ENCODE peak calls at places on chromosomes 6 and 20, in nine cellular contexts. N, V, Z, R, M, K, F, W and G are unnamed samples.

GRCh38 chr20:18585134-18585533 is 2.7 kb upstream of the DTD1 start:
- DNase-seq in W (no peak), M (no peak), V (no peak), R (peak), N (no peak), F (no peak), Z (no peak), K (no peak), G (no peak)

GRCh38 chr6:17472653-17473183 is 79.3 kb downstream of the CAP2 start:
- DNase-seq in F (no peak), R (peak), M (no peak), W (no peak), V (no peak), N (no peak), K (no peak), Z (no peak), G (no peak)

GRCh38 chr6:167733740-167734661 is 92.7 kb upstream of the AFDN start:
- DNase-seq in F (peak), Z (no peak), W (no peak), V (peak), M (no peak), N (no peak), K (no peak), R (peak), G (no peak)

GRCh38 chr6:26020291-26020982 is 57.8 kb downstream of the TRIM38 start:
- DNase-seq in Z (no peak), V (peak), W (peak), M (peak), K (peak), F (peak), R (peak), N (peak), G (peak)

GRCh38 chr20:36062799-36063198 is 91.7 kb upstream of the EPB41L1 start:
- DNase-seq in F (no peak), N (no peak), K (no peak), R (no peak), M (no peak), Z (no peak), V (no peak), W (no peak), G (no peak)

GRCh38 chr6:104572901-104573300 is 286.8 kb downstream of the HACE1 start:
- DNase-seq in N (no peak), F (no peak), W (no peak), M (no peak), V (no peak), K (no peak), R (no peak), Z (no peak), G (no peak)

GRCh38 chr6:88263591-88263990 is 97.4 kb upstream of the CNR1 start:
- DNase-seq in V (no peak), Z (no peak), R (no peak), N (no peak), F (no peak), K (no peak), M (no peak), W (no peak), G (no peak)

GRCh38 chr6:18501313-18502013 is 114.3 kb downstream of the RNF144B start:
- DNase-seq in K (no peak), V (peak), M (no peak), N (no peak), Z (no peak), F (peak), W (no peak), R (peak), G (peak)

GRCh38 chr6:159094444-159095252 is 49.9 kb upstream of the TAGAP start:
- DNase-seq in M (no peak), R (no peak), K (no peak), Z (no peak), V (no peak), W (no peak), F (no peak), N (peak), G (peak)

GRCh38 chr20:53243152-53243551 is 271.0 kb downstream of the TSHZ2 start:
- DNase-seq in F (no peak), N (no peak), Z (no peak), M (no peak), W (no peak), R (no peak), K (no peak), V (no peak), G (no peak)

GRCh38 chr6:116616757-116617093 is 446 bp downstream of the RSPH4A start:
- DNase-seq in R (peak), N (peak), M (peak), W (no peak), V (no peak), K (no peak), Z (peak), F (no peak), G (no peak)

GRCh38 chr6:139568956-139569538 is 194.6 kb upstream of the CITED2 start:
- DNase-seq in M (no peak), F (no peak), R (peak), K (no peak), V (peak), N (no peak), W (no peak), Z (peak), G (no peak)

GRCh38 chr6:19757036-19757435 is 80.1 kb upstream of the ID4 start:
- DNase-seq in K (no peak), N (no peak), W (no peak), M (no peak), F (no peak), R (peak), Z (peak), V (peak), G (no peak)

GRCh38 chr6:35365599-35366596 is 23.5 kb downstream of the PPARD start:
- DNase-seq in K (no peak), M (no peak), W (no peak), V (no peak), R (no peak), F (no peak), Z (no peak), N (no peak), G (no peak)

GRCh38 chr6:16505711-16506362 is 255.4 kb downstream of the ATXN1 start:
- DNase-seq in W (no peak), V (peak), Z (no peak), K (no peak), M (no peak), F (no peak), R (peak), N (no peak), G (no peak)

GRCh38 chr20:63740070-63740500 is 509 bp downstream of the SLC2A4RG start:
- DNase-seq in F (peak), Z (peak), V (no peak), W (no peak), K (no peak), R (peak), M (no peak), N (peak), G (no peak)

GRCh38 chr20:9995514-9996272 is 39.1 kb upstream of the ANKEF1 start:
- DNase-seq in F (no peak), V (no peak), M (no peak), K (no peak), N (no peak), Z (no peak), R (no peak), W (no peak), G (no peak)